ENCODE peak calls at places on chromosomes 6 and 20, in six cellular contexts. E is right lobe of liver; F is uterus; I is effector memory CD4-positive, alpha-beta T cell; H is cardiac muscle cell; X is ascending aorta. W is an unnamed sample.

GRCh38 chr6:2790588-2790987 is 25.4 kb downstream of the WRNIP1 start:
- DNase-seq in E (no peak), F (no peak), I (no peak), H (peak; percentile 36), X (peak; percentile 85), W (no peak)

GRCh38 chr6:139288496-139289040 is 3.2 kb downstream of the TXLNB start:
- DNase-seq in E (no peak), F (no peak), I (no peak), H (no peak), X (no peak), W (no peak)

GRCh38 chr6:125819927-125820326 is 29.2 kb downstream of the NCOA7 start:
- DNase-seq in E (no peak), F (no peak), I (no peak), H (no peak), X (no peak), W (no peak)

GRCh38 chr20:5714261-5715041 is 35.8 kb upstream of the SHLD1 start:
- DNase-seq in E (no peak), F (no peak), I (peak; percentile 84), H (peak; percentile 74), X (no peak), W (peak; percentile 70)

GRCh38 chr6:52285174-52286068 is 879 bp upstream of the MCM3 start:
- DNase-seq in E (no peak), F (no peak), I (no peak), H (peak; percentile 30), X (no peak), W (no peak)

GRCh38 chr6:164048840-164049239 is 634.3 kb downstream of the QKI start:
- DNase-seq in E (no peak), F (no peak), I (no peak), H (peak; percentile 68), X (no peak), W (no peak)

GRCh38 chr6:16991981-16992629 is 109.7 kb upstream of the STMND1 start:
- DNase-seq in E (no peak), F (no peak), I (no peak), H (peak; percentile 21), X (no peak), W (no peak)

GRCh38 chr6:127468936-127469335 is 9.7 kb upstream of the KIAA0408 start:
- DNase-seq in E (no peak), F (no peak), I (no peak), H (no peak), X (no peak), W (no peak)

GRCh38 chr20:24773168-24773567 is 175.9 kb upstream of the CST7 start:
- DNase-seq in E (no peak), F (no peak), I (no peak), H (no peak), X (no peak), W (no peak)

GRCh38 chr20:24506696-24507095 is 37.3 kb downstream of the SYNDIG1 start:
- DNase-seq in E (no peak), F (no peak), I (no peak), H (no peak), X (no peak), W (no peak)

GRCh38 chr20:2136275-2136674 is 34.6 kb downstream of the STK35 start:
- DNase-seq in E (no peak), F (no peak), I (no peak), H (no peak), X (no peak), W (no peak)

GRCh38 chr6:30171677-30172471 is 8.5 kb downstream of the TRIM15 start:
- DNase-seq in E (no peak), F (no peak), I (no peak), H (peak; percentile 46), X (no peak), W (no peak)

GRCh38 chr6:48664850-48665249 is 553.9 kb upstream of the PTCHD4 start:
- DNase-seq in E (no peak), F (no peak), I (no peak), H (no peak), X (no peak), W (no peak)

DNA sequence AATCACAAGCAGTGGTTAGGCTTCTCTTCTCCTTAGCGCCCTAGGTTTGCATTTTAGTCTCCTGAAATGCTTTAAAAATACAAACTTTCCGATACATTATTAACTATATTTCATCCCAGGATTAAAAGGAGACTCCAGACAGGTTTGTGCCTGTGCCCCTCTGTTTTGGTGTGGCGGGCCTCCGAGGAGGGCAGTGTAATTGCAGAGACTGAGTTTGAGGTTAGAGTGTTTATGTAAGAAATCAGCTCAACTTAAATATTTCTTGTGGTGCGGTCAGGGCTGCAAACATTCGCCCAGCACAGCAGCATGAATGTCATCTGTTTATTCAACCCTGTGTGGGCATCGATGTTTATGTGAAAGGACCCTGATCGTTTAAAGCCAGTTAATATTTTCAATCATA is 130.4 kb upstream of the AKAP12 start:
- DNase-seq in E (no peak), F (no peak), I (no peak), H (no peak), X (no peak), W (no peak)
- H3K4me1 ChIP-seq in E (no peaks in the 10 kb centered on the region), F (no peaks in the 10 kb centered on the region), I (no peaks in the 10 kb centered on the region), H (peaks cover 7% of the 10 kb centered on the region), X (no peaks in the 10 kb centered on the region), W (no peaks in the 10 kb centered on the region)

GRCh38 chr6:40722081-40722480 is 134.9 kb upstream of the LRFN2 start:
- DNase-seq in E (no peak), F (no peak), I (no peak), H (no peak), X (no peak), W (no peak)
- H3K4me1 ChIP-seq in E (no peaks in the 10 kb centered on the region), F (no peaks in the 10 kb centered on the region), I (no peaks in the 10 kb centered on the region), H (peaks cover 23% of the 10 kb centered on the region), X (peaks cover 12% of the 10 kb centered on the region), W (no peaks in the 10 kb centered on the region)

GRCh38 chr6:84243240-84243639 is 15.8 kb upstream of the CEP162 start:
- DNase-seq in E (no peak), F (no peak), I (no peak), H (peak; percentile 45), X (no peak), W (no peak)
- H3K4me1 ChIP-seq in E (no peaks in the 10 kb centered on the region), F (no peaks in the 10 kb centered on the region), I (no peaks in the 10 kb centered on the region), H (no peaks in the 10 kb centered on the region), X (no peaks in the 10 kb centered on the region), W (no peaks in the 10 kb centered on the region)

DNA sequence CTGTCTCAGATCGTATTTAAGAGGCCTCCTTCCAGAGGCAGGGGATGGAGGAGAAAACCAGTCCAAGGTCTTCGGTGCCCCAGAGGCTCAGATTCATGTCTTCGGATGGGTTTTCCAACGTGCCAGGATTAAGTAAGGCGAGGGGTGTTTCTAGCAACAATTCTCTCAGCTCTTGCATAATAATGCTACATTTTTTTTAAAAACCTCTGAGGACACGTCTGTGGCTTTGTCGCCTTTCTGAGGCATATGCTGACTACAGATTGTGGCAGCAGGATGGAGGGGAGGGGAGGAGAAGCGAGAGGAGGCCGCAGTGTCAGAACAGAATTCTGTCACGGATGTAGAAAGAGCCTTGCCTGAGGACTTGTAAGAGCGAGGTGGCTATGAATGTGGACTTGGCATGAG is 17.7 kb upstream of the CCDC167 start:
- DNase-seq in E (no peak), F (no peak), I (peak; percentile 74), H (no peak), X (no peak), W (no peak)
- H3K4me1 ChIP-seq in E (no peaks in the 10 kb centered on the region), F (no peaks in the 10 kb centered on the region), I (peaks cover 71% of the 10 kb centered on the region), H (peaks cover 7% of the 10 kb centered on the region), X (no peaks in the 10 kb centered on the region), W (peaks cover 20% of the 10 kb centered on the region)

GRCh38 chr6:31737315-31738047 is 1.2 kb upstream of the CLIC1 start:
- DNase-seq in E (no peak), F (no peak), I (no peak), H (peak; percentile 55), X (no peak), W (peak; percentile 62)
- H3K4me1 ChIP-seq in E (no peaks in the 10 kb centered on the region), F (no peaks in the 10 kb centered on the region), I (peaks cover 50% of the 10 kb centered on the region), H (peaks cover 31% of the 10 kb centered on the region), X (peaks cover 35% of the 10 kb centered on the region), W (peaks cover 38% of the 10 kb centered on the region)

GRCh38 chr20:10661261-10661660 is 12.5 kb downstream of the JAG1 start:
- DNase-seq in E (no peak), F (no peak), I (no peak), H (no peak), X (no peak), W (no peak)
- H3K4me1 ChIP-seq in E (no peaks in the 10 kb centered on the region), F (peaks cover 3% of the 10 kb centered on the region), I (no peaks in the 10 kb centered on the region), H (peaks cover 53% of the 10 kb centered on the region), X (peaks cover 90% of the 10 kb centered on the region), W (no peaks in the 10 kb centered on the region)

GRCh38 chr6:155272353-155273222 is 8.8 kb downstream of the CLDN20 start:
- DNase-seq in E (no peak), F (peak; percentile 49), I (no peak), H (peak; percentile 22), X (no peak), W (no peak)
- H3K4me1 ChIP-seq in E (no peaks in the 10 kb centered on the region), F (peaks cover 11% of the 10 kb centered on the region), I (no peaks in the 10 kb centered on the region), H (peaks cover 5% of the 10 kb centered on the region), X (peaks cover 24% of the 10 kb centered on the region), W (no peaks in the 10 kb centered on the region)

GRCh38 chr6:157989541-157990289 is 8.1 kb downstream of the SYNJ2 start:
- DNase-seq in E (peak; percentile 87), F (peak; percentile 73), I (no peak), H (peak; percentile 46), X (no peak), W (peak; percentile 88)
- H3K4me1 ChIP-seq in E (no peaks in the 10 kb centered on the region), F (no peaks in the 10 kb centered on the region), I (peaks cover 31% of the 10 kb centered on the region), H (no peaks in the 10 kb centered on the region), X (peaks cover 14% of the 10 kb centered on the region), W (peaks cover 8% of the 10 kb centered on the region)

W was measured in Peyer's patch.